ENCODE peak calls at places on chromosomes 2 and 18, in four cellular contexts. B is sigmoid colon, N is DND-41, H is brain microvascular endothelial cell. T is an unnamed sample.

GRCh38 chr2:106127282-106127771 is 66.8 kb downstream of the UXS1 start:
- DNase-seq in B (no peak), N (no peak), H (no peak), T (no peak)

GRCh38 chr2:72747344-72747743 is 78.5 kb downstream of the EXOC6B start:
- DNase-seq in B (no peak), N (no peak), H (no peak), T (no peak)

GRCh38 chr18:7688580-7688979 is 121.5 kb downstream of the PTPRM start:
- DNase-seq in B (no peak), N (no peak), H (no peak), T (no peak)

GRCh38 chr2:40251146-40251545 is 200.7 kb downstream of the SLC8A1 start:
- DNase-seq in B (no peak), N (no peak), H (no peak), T (no peak)

GRCh38 chr2:205024822-205025518 is 479.7 kb downstream of the PARD3B start:
- DNase-seq in B (peak; percentile 77), N (no peak), H (peak; percentile 96), T (peak; percentile 52)

GRCh38 chr2:37191747-37192146 is 3.3 kb upstream of the SULT6B1 start:
- DNase-seq in B (no peak), N (no peak), H (no peak), T (no peak)

GRCh38 chr2:84904717-84905174 is 710 bp upstream of the TMSB10 start:
- DNase-seq in B (peak; percentile 95), N (peak; percentile 63), H (peak; percentile 65), T (peak; percentile 76)

GRCh38 chr2:54161660-54162059 is 46.2 kb downstream of the ACYP2 start:
- DNase-seq in B (no peak), N (no peak), H (no peak), T (no peak)

GRCh38 chr2:214076527-214076926 is 334.3 kb upstream of the VWC2L start:
- DNase-seq in B (no peak), N (no peak), H (no peak), T (no peak)

GRCh38 chr2:204051476-204051875 is 114.9 kb downstream of the ICOS start:
- DNase-seq in B (no peak), N (no peak), H (no peak), T (no peak)

GRCh38 chr2:126660068-126660467 is 4.1 kb downstream of the GYPC start:
- DNase-seq in B (no peak), N (no peak), H (no peak), T (no peak)

GRCh38 chr2:217551229-217551909 is 451.4 kb downstream of the TNS1 start:
- DNase-seq in B (no peak), N (no peak), H (peak; percentile 53), T (no peak)

GRCh38 chr2:39516347-39517101 is 79.4 kb upstream of the MAP4K3 start:
- DNase-seq in B (peak; percentile 92), N (no peak), H (no peak), T (no peak)

GRCh38 chr2:9967053-9967775 is 15.7 kb downstream of the GRHL1 start:
- DNase-seq in B (no peak), N (no peak), H (no peak), T (no peak)

GRCh38 chr18:75269140-75269676 is 58.6 kb downstream of the TSHZ1 start:
- DNase-seq in B (no peak), N (peak; percentile 69), H (no peak), T (no peak)

GRCh38 chr18:57581301-57581934 is 5.1 kb downstream of the FECH start:
- DNase-seq in B (no peak), N (no peak), H (no peak), T (peak; percentile 31)

GRCh38 chr2:68416081-68416675 is 50.9 kb downstream of the FBXO48 start:
- DNase-seq in B (no peak), N (no peak), H (no peak), T (no peak)

GRCh38 chr2:240800241-240800640 is 19.8 kb downstream of the KIF1A start:
- DNase-seq in B (peak; percentile 62), N (no peak), H (no peak), T (no peak)

GRCh38 chr18:55586841-55587240 is 1.2 kb downstream of the TCF4 start:
- DNase-seq in B (no peak), N (no peak), H (peak; percentile 16), T (no peak)

GRCh38 chr2:16466133-16466820 is 199.4 kb downstream of the CYRIA start:
- DNase-seq in B (no peak), N (no peak), H (no peak), T (no peak)

GRCh38 chr2:123518387-123518786 is 506.7 kb upstream of the CNTNAP5 start:
- DNase-seq in B (no peak), N (no peak), H (no peak), T (no peak)

GRCh38 chr18:25946540-25946939 is 143.9 kb downstream of the SS18 start:
- DNase-seq in B (no peak), N (no peak), H (no peak), T (no peak)

GRCh38 chr2:239602290-239603282 is 201.8 kb upstream of the HDAC4 start:
- DNase-seq in B (peak; percentile 40), N (peak; percentile 63), H (no peak), T (peak; percentile 15)

GRCh38 chr2:1887915-1888314 is 143.6 kb upstream of the PXDN start:
- DNase-seq in B (no peak), N (no peak), H (no peak), T (no peak)

GRCh38 chr2:189613077-189613636 is 32.6 kb upstream of the SLC40A1 start:
- DNase-seq in B (no peak), N (no peak), H (peak; percentile 98), T (no peak)

GRCh38 chr2:238097988-238098853 is 1.9 kb upstream of the ESPNL start:
- DNase-seq in B (no peak), N (peak; percentile 19), H (no peak), T (no peak)

GRCh38 chr2:74414913-74415761 is 6.3 kb downstream of the C2orf81 start:
- DNase-seq in B (peak; percentile 84), N (no peak), H (no peak), T (peak; percentile 25)

GRCh38 chr2:237600205-237600846 is 9.8 kb upstream of the RAB17 start:
- DNase-seq in B (peak; percentile 86), N (no peak), H (peak; percentile 45), T (no peak)

GRCh38 chr2:58044145-58044544 is 2.5 kb upstream of the VRK2 start:
- DNase-seq in B (no peak), N (no peak), H (no peak), T (no peak)

DNA sequence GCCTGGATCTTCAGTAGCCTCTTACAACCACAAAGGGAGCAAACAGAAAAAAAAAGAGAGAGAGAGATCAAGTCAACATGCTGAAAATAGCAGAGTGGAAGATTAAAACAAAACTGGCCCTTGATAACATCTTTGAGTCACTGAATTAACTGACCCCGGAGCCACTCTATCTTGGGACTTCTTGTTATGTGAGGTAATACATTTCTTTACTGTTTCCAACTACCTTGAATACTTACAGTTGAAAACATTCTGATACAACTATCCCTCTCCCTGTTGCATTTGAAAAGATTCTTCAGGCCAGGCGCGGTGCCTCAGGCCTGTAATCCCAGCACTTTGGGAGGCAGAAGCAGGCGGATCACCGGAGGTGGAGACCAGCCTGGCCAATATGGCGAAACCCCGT is 208.1 kb downstream of the MEMO1 start:
- DNase-seq in B (no peak), N (no peak), H (no peak), T (no peak)
- TF ChIP-seq CTCF in B (no peak), N (no peak), H (no peak), T (no peak)

GRCh38 chr2:147275943-147276342 is 568.9 kb upstream of the ACVR2A start:
- DNase-seq in B (no peak), N (no peak), H (peak; percentile 0), T (peak; percentile 6)
- TF ChIP-seq CTCF in B (no peak), N (peak; percentile 31), H (peak; percentile 43), T (no peak)

GRCh38 chr2:139791330-139791729 is 1011.1 kb upstream of the NXPH2 start:
- DNase-seq in B (no peak), N (no peak), H (no peak), T (no peak)

GRCh38 chr2:139790807-139791206 is 1010.6 kb upstream of the NXPH2 start:
- DNase-seq in B (no peak), N (no peak), H (no peak), T (no peak)
- TF ChIP-seq CTCF in B (no peak), N (peak; percentile 58), H (no peak), T (no peak)

GRCh38 chr2:224444783-224445182 is 42.9 kb upstream of the FAM124B start:
- DNase-seq in B (no peak), N (no peak), H (no peak), T (no peak)

GRCh38 chr2:224448236-224448635 is 46.3 kb upstream of the FAM124B start:
- DNase-seq in B (no peak), N (no peak), H (no peak), T (no peak)

GRCh38 chr2:224444011-224444410 is 42.1 kb upstream of the FAM124B start:
- DNase-seq in B (no peak), N (no peak), H (no peak), T (no peak)

GRCh38 chr2:224453892-224454291 is 52.0 kb upstream of the FAM124B start:
- DNase-seq in B (no peak), N (no peak), H (no peak), T (no peak)

GRCh38 chr2:224449212-224450147 is 47.6 kb upstream of the FAM124B start:
- DNase-seq in B (no peak), N (no peak), H (peak; percentile 23), T (peak; percentile 32)
- TF ChIP-seq CTCF in B (no peak), N (peak; percentile 54), H (peak; percentile 77), T (peak; percentile 57)

GRCh38 chr2:160308915-160309314 is 108.8 kb upstream of the ITGB6 start:
- DNase-seq in B (no peak), N (no peak), H (peak; percentile 79), T (no peak)
- TF ChIP-seq CTCF in B (no peak), N (no peak), H (no peak), T (no peak)

T was measured in activated CD8-positive, alpha-beta T cell treated with anti-CD3 and anti-CD28 coated beads for 36 hours.